ENCODE peak calls at places on chromosomes 13 and 19, in five cellular contexts. C is neuronal stem cell, J is mesenchymal stem cell, Q is H9, V is H1. X is an unnamed sample.

GRCh38 chr19:5697890-5698634 is 8.0 kb downstream of the RPL36 start:
- DNase-seq in C (no peak), J (no peak), Q (no peak), V (no peak), X (no peak)

GRCh38 chr19:35351441-35352176 is 3.9 kb downstream of the FFAR1 start:
- DNase-seq in C (no peak), J (no peak), Q (no peak), V (no peak), X (peak)

GRCh38 chr13:23941216-23941615 is 43.9 kb upstream of the C1QTNF9B start:
- DNase-seq in C (no peak), J (no peak), Q (no peak), V (no peak), X (no peak)

GRCh38 chr13:99415851-99416331 is 85.4 kb upstream of the TM9SF2 start:
- DNase-seq in C (no peak), J (no peak), Q (no peak), V (no peak), X (no peak)

GRCh38 chr19:36213793-36214387 is 575 bp downstream of the ZNF565 start:
- DNase-seq in C (peak), J (no peak), Q (no peak), V (no peak), X (no peak)

GRCh38 chr13:101915755-101916107 is 463.3 kb downstream of the ITGBL1 start:
- DNase-seq in C (no peak), J (no peak), Q (no peak), V (no peak), X (no peak)

GRCh38 chr19:38845374-38846024 is 4.3 kb downstream of the HNRNPL start:
- DNase-seq in C (no peak), J (no peak), Q (no peak), V (no peak), X (no peak)

GRCh38 chr19:40611096-40611495 is 9.9 kb downstream of the LTBP4 start:
- DNase-seq in C (no peak), J (no peak), Q (peak), V (no peak), X (no peak)

GRCh38 chr13:67408823-67409222 is 178.7 kb upstream of the PCDH9 start:
- DNase-seq in C (no peak), J (peak), Q (no peak), V (no peak), X (no peak)

GRCh38 chr19:51131780-51132680 is 7.3 kb downstream of the SIGLEC9 start:
- DNase-seq in C (no peak), J (peak), Q (no peak), V (no peak), X (no peak)

GRCh38 chr13:50599046-50599445 is 244.4 kb downstream of the DLEU7 start:
- DNase-seq in C (no peak), J (no peak), Q (no peak), V (no peak), X (no peak)

GRCh38 chr13:81017525-81018152 is 676.7 kb upstream of the SPRY2 start:
- DNase-seq in C (peak), J (peak), Q (no peak), V (no peak), X (no peak)

GRCh38 chr13:105774739-105775460 is 760.6 kb downstream of the EFNB2 start:
- DNase-seq in C (no peak), J (peak), Q (no peak), V (no peak), X (no peak)

GRCh38 chr13:90414691-90415596 is 932.5 kb upstream of the MIR17HG start:
- DNase-seq in C (no peak), J (peak), Q (no peak), V (no peak), X (no peak)

GRCh38 chr13:96804186-96804585 is 190.1 kb downstream of the OXGR1 start:
- DNase-seq in C (no peak), J (no peak), Q (no peak), V (no peak), X (no peak)

GRCh38 chr13:38045278-38046048 is 175.9 kb upstream of the TRPC4 start:
- DNase-seq in C (peak), J (peak), Q (peak), V (peak), X (peak)

DNA sequence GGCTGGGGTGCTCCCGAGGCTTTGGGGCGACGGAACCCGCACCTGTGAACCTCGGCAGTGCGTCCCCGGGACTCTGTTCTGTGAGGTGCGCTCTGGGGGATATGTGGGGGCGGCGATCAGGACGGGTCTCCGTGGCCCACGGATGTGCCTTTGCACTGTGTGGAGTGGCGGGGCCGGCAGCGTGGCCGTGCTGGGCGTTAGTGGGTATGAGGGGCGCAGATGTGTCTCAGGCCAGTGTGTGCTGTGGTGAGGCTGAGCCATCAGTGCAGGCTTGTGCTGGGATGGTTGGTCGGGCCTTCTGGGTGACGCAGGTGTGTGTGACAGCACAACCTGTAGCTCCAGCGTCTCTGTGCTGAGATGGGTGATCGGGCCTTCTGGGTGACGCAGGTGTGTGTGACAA is 16.9 kb downstream of the ZNF331 start:
- DNase-seq in C (no peak), J (no peak), Q (no peak), V (no peak), X (no peak)
- H3K18ac ChIP-seq in C (no peak), J (no peak), Q (no peak), V (no peak), X (no peak)

GRCh38 chr19:54335979-54336892 is 2.7 kb downstream of the LILRA4 start:
- DNase-seq in C (no peak), J (no peak), Q (no peak), V (no peak), X (no peak)

GRCh38 chr19:54336893-54337857 is 1.8 kb downstream of the LILRA4 start:
- DNase-seq in C (no peak), J (no peak), Q (no peak), V (no peak), X (no peak)

GRCh38 chr19:54337858-54338230 is 1.1 kb downstream of the LILRA4 start:
- DNase-seq in C (no peak), J (no peak), Q (no peak), V (no peak), X (no peak)

GRCh38 chr19:54333586-54334298 is 5.2 kb downstream of the LILRA4 start:
- DNase-seq in C (no peak), J (no peak), Q (no peak), V (no peak), X (no peak)

DNA sequence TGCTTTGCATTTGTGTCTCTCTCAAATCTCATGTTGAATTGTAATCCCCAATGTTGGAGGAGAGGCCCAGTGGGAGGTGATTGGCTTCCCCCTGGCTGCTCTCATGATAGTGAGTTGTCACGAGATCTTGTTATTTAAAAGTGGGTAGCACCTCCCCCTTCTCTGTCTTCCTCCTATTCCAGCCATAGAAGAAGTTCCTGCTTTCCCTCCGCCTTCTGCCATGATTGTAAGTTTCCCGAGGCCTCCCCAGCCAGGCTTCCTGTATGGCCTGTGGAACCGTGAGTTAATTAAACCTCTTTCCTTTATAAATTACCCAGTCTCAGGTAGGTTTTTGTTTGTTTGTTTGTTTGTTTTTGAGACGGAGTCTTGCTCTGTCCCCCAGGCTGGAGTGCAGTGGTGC is 3.8 kb downstream of the LILRA4 start:
- DNase-seq in C (no peak), J (no peak), Q (no peak), V (no peak), X (no peak)
- H2BK12ac ChIP-seq in C (no peak), J (no peak), Q (no peak), V (no peak), X (no peak)

GRCh38 chr19:31140717-31141116 is 208.5 kb downstream of the TSHZ3 start:
- DNase-seq in C (no peak), J (peak), Q (no peak), V (no peak), X (no peak)
- H3K18ac ChIP-seq in C (no peak), J (peak), Q (no peak), V (no peak), X (no peak)

GRCh38 chr19:56189785-56190184 is 7.8 kb downstream of the ZSCAN5B start:
- DNase-seq in C (no peak), J (no peak), Q (no peak), V (no peak), X (no peak)

GRCh38 chr19:56193981-56194380 is 3.6 kb downstream of the ZSCAN5B start:
- DNase-seq in C (no peak), J (no peak), Q (no peak), V (no peak), X (no peak)

GRCh38 chr19:56191711-56192110 is 5.9 kb downstream of the ZSCAN5B start:
- DNase-seq in C (no peak), J (no peak), Q (no peak), V (no peak), X (no peak)

DNA sequence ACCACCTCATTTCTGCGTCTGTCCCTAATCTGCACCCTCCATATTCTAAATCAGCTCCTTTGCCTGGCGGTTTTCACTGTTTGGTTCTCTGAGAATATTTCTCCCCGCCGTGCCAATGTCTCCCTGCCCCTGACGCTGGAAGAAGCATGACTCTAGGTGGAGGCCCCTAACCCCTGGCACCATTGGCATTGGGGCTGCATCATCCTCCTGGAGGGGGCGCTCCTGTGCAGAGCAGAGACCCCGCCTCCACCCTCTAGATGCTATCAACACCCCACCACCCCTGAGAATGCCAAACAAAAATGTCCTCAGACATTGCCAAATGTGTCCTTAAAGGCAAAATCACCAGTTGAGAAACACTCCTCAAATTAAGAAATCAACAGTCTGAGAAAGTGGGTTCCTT is 6.5 kb downstream of the ZSCAN5B start:
- DNase-seq in C (no peak), J (no peak), Q (no peak), V (no peak), X (no peak)
- H2BK12ac ChIP-seq in C (no peak), J (no peak), Q (no peak), V (no peak), X (no peak)

DNA sequence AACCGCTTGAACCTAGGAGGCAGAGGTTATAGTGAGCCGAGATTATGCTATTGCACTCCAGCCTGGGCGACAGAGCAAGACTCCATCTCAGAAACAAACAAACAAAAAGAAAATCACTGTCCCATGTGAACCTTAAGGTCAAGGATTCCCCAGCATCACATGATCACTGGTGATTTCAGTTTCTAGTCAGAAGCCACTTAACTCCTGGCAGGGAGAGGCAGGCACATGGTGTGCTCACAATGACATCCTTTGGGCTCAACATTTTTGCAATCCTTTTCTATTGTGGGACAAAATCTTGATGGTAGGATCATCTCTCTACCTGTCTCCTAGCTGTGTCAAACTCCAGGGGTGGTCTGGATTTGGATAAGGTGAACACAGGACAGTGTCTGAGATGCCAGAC is 12.1 kb downstream of the AKAP8 start:
- DNase-seq in C (no peak), J (peak), Q (no peak), V (no peak), X (no peak)
- H3K18ac ChIP-seq in C (no peak), J (no peak), Q (no peak), V (no peak), X (no peak)

DNA sequence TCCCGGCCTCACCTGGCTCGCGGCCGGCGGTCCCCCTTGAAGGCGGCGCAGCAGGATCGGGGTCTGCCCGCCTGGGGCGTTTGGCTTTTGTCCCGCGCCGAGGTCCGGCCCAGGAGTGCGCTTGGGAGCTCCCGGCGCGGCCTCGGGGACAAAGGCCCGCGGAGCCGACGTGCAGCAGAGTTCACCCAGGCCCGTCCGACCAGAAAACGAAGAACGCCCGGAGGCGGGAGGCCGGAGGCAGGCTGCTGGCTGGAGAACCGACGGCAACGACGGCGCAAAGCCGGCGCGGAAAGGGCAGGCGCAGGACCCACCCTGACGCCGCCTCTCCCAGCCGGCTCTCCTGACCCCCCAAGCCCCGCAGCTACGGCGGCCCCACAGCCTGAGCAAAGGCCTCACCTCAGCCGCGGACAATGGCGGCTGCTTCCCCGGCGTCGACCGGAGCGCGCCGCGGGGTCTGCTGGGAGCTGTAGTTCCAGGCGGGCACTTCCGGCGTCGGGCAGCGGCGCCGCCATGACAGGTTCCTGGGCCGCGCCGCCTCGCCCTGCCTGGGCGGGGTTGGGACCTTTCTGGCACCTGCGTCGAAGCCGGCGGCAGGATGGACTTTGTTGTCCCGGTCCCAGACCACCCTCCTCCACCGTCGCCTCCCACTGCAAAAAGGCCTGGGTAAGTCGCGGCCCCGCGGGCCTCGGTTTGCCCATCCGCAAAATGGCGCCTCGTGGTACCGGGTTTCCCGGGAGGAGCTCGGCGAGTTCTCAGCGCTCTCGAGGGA is at the start of gene ZNF606:
- DNase-seq in C (peak), J (peak), Q (peak), V (no peak), X (peak)
- H2BK12ac ChIP-seq in C (no peak), J (no peak), Q (no peak), V (peak), X (no peak)

GRCh38 chr19:45713141-45713540 is 17.6 kb downstream of the FBXO46 start:
- DNase-seq in C (no peak), J (no peak), Q (no peak), V (no peak), X (no peak)
- H3K18ac ChIP-seq in C (no peak), J (no peak), Q (no peak), V (no peak), X (no peak)

GRCh38 chr13:59584101-59584500 is 579.6 kb downstream of the DIAPH3 start:
- DNase-seq in C (no peak), J (no peak), Q (no peak), V (no peak), X (no peak)
- H2BK12ac ChIP-seq in C (no peak), J (no peak), Q (no peak), V (no peak), X (no peak)

DNA sequence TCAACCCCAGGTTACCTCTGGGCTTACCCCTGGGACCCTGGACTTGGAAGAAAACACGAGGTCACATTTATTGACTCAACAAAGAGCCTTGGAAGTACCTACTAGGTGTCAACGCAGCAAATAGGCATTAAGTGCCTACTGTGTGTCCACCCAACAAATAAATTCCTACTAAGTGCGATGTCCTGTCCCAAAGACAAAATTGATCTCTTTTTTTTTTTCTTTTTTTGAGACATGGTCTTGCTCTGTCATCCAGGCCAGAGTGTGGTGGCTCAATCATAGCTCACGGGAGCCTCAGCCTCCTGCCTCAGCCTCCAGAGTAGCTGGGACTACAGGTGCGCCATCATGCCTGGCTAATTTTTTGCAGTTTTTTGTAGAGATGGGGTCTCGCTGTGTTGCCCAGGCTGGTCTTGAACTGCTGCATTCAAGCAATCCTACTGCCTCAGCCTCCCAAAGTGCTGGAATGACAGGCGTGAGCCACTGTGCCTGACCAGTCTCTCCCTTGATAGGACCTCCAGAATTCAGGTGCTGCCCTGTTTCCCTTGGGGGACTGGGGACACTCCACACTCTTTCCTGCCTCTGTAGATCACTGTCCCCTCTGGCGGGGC is 595 bp upstream of the S1PR2 start:
- DNase-seq in C (no peak), J (no peak), Q (no peak), V (no peak), X (no peak)
- H3K18ac ChIP-seq in C (no peak), J (peak), Q (peak), V (peak), X (no peak)

X was measured in trophoblast cell.